ENCODE peak calls at places on chromosome 21, in nine cellular contexts. Y, E, S, K, O, Q, C, B and A are unnamed samples. For H3K4me1 and H3K9me3, the result is how much of the 10 kb centered on the place peaks cover.

GRCh38 chr21:34991366-34991967 is 57.6 kb downstream of the RUNX1 start:
- DNase-seq in B (no peak), O (no peak), Q (no peak), Y (no peak), C (no peak), E (no peak), K (no peak), S (no peak), A (no peak)

GRCh38 chr21:29378814-29379213 is 80.1 kb downstream of the BACH1 start:
- DNase-seq in E (no peak), B (no peak), K (no peak), S (peak), O (peak), Q (no peak), C (peak), Y (no peak), A (no peak)

GRCh38 chr21:16330340-16331319 is 600.8 kb downstream of the USP25 start:
- DNase-seq in B (no peak), Y (no peak), K (no peak), Q (no peak), O (no peak), E (peak), S (peak), C (no peak), A (no peak)

GRCh38 chr21:18603246-18603645 is 199.7 kb upstream of the TMPRSS15 start:
- DNase-seq in B (no peak), S (no peak), Y (no peak), O (no peak), C (no peak), Q (no peak), E (no peak), K (no peak), A (no peak)

GRCh38 chr21:34807146-34807880 is 138.5 kb downstream of the CLIC6 start:
- DNase-seq in Y (no peak), B (no peak), K (no peak), C (no peak), S (no peak), Q (no peak), O (peak), E (no peak), A (no peak)

GRCh38 chr21:44345495-44345894 is 6.3 kb upstream of the CFAP410 start:
- DNase-seq in K (no peak), O (no peak), Q (no peak), Y (no peak), S (no peak), B (no peak), C (no peak), E (no peak), A (no peak)

GRCh38 chr21:36073181-36073580 is 3.4 kb downstream of the CBR1 start:
- DNase-seq in B (no peak), E (no peak), K (no peak), Q (no peak), C (peak), Y (no peak), S (no peak), O (no peak), A (no peak)

GRCh38 chr21:17387030-17387617 is 125.7 kb upstream of the CXADR start:
- DNase-seq in S (peak), Q (no peak), K (peak), Y (no peak), C (peak), E (peak), O (peak), B (no peak), A (no peak)

GRCh38 chr21:21921410-21922232 is 923.4 kb downstream of the NCAM2 start:
- DNase-seq in Y (no peak), E (no peak), O (no peak), S (peak), Q (no peak), B (no peak), C (no peak), K (no peak), A (no peak)

GRCh38 chr21:29155118-29155932 is 24.9 kb downstream of the MAP3K7CL start:
- DNase-seq in S (no peak), Q (peak), K (peak), O (peak), E (no peak), B (peak), C (no peak), Y (no peak), A (peak)

GRCh38 chr21:25938673-25939395 is 204.1 kb downstream of the GABPA start:
- DNase-seq in S (peak), Q (no peak), B (no peak), O (no peak), K (no peak), Y (no peak), E (no peak), C (peak), A (no peak)

GRCh38 chr21:39281207-39281606 is 32.2 kb downstream of the BRWD1 start:
- DNase-seq in K (no peak), O (no peak), Y (no peak), S (no peak), C (no peak), B (no peak), E (no peak), Q (no peak), A (no peak)

GRCh38 chr21:34544032-34544496 is 32.1 kb upstream of the KCNE1 start:
- DNase-seq in E (no peak), Y (peak), K (no peak), S (peak), O (peak), B (peak), C (peak), Q (no peak), A (peak)

GRCh38 chr21:26127918-26128317 is 42.7 kb downstream of the APP start:
- DNase-seq in C (no peak), O (no peak), S (no peak), Q (no peak), K (no peak), E (no peak), B (no peak), Y (no peak), A (no peak)

GRCh38 chr21:26443291-26443690 is 129.8 kb downstream of the CYYR1 start:
- DNase-seq in B (no peak), Y (no peak), Q (no peak), E (no peak), O (no peak), C (no peak), K (no peak), S (no peak), A (no peak)

GRCh38 chr21:41168391-41169257 is 664 bp downstream of the BACE2 start:
- DNase-seq in K (peak), C (peak), E (peak), B (peak), Q (peak), O (peak), S (no peak), Y (peak), A (peak)
- H3K4me1 ChIP-seq in K (under half), C (half or more), E (under half), B (under half), Q (under half), O (under half), S (under half), Y (under half), A (half or more)

DNA sequence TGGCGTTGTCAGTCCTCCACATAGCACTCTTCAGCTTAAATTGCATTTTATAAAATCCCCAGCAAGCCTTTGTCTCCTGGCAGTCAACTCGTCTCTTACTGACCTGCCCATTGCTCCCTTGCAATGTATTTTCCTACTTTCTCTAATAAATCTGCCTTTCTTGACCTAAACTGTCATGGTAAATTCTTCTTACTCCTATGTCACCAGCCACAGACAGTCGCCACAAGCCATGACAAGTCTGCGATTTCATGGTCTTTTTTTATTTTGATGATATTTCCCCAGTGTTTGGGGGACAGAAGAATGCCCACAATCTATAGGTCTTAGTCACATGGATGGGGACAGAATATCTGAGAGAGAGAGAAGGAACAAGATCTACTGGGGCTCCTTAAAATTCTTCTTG is 8.4 kb downstream of the IFNAR2 start:
- DNase-seq in E (no peak), Q (no peak), S (no peak), Y (no peak), B (no peak), C (no peak), O (no peak), K (no peak), A (no peak)
- H3K9me3 ChIP-seq in E (under half), Q (under half), S (under half), Y (under half), B (under half), C (under half), O (under half), K (under half), A (under half)

GRCh38 chr21:41754481-41754891 is 12.4 kb downstream of the RIPK4 start:
- DNase-seq in C (no peak), Q (no peak), K (no peak), E (no peak), B (peak), O (peak), S (no peak), Y (peak), A (no peak)

GRCh38 chr21:41755258-41755933 is 11.5 kb downstream of the RIPK4 start:
- DNase-seq in K (no peak), Y (peak), O (no peak), S (no peak), B (peak), C (no peak), Q (no peak), E (no peak), A (no peak)

GRCh38 chr21:41752231-41752681 is 14.6 kb downstream of the RIPK4 start:
- DNase-seq in O (no peak), K (no peak), B (peak), Y (peak), C (no peak), E (no peak), S (no peak), Q (no peak), A (no peak)

GRCh38 chr21:41751621-41752020 is 15.2 kb downstream of the RIPK4 start:
- DNase-seq in Y (peak), C (peak), K (no peak), S (no peak), B (peak), O (no peak), Q (no peak), E (no peak), A (peak)

DNA sequence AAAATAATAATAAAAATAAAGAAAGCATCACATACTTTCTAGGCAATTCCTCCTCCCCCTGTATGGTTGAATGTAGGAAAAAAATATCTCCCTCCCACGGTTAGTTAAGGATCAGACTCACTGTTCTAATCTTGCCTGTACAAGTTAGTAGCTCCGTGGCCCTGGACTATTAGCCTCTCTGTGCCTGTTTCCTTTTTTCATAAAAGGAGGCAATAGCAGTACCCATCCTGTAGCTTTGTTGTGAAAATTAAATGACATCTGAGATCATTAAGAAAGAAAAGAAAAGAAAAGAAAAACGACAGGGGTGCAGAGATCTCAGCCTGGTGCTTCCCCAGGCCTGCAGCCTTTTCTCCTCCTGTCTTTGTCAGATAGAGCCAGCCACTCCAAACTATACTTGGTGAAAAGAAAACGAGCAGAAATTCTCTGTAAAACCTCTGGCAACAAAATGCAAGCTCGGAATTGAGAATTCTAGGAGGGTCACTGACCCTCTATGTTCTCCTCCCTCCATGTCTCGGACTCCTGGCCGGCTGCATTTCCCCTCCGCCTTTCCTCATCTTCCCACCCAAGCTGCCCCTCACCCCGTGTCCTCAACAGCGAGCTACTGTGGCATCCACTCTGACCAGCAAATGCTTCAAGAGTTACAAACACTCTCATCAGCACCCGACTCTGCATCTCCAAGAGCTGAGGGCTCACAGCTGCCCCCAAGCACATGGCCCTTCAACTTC is 13.7 kb downstream of the RIPK4 start:
- DNase-seq in S (no peak), B (peak), E (no peak), O (no peak), K (no peak), Q (no peak), C (no peak), Y (peak), A (no peak)
- H3K4me3 ChIP-seq in S (no peak), B (no peak), E (no peak), O (no peak), K (no peak), Q (no peak), C (no peak), Y (no peak), A (no peak)

GRCh38 chr21:41500354-41500753 is 7.6 kb downstream of the TMPRSS2 start:
- DNase-seq in S (no peak), Q (no peak), K (no peak), E (no peak), C (no peak), Y (no peak), O (no peak), B (no peak), A (no peak)
- H3K4me1 ChIP-seq in S (under half), Q (under half), K (under half), E (under half), C (under half), Y (half or more), O (under half), B (under half), A (under half)

DNA sequence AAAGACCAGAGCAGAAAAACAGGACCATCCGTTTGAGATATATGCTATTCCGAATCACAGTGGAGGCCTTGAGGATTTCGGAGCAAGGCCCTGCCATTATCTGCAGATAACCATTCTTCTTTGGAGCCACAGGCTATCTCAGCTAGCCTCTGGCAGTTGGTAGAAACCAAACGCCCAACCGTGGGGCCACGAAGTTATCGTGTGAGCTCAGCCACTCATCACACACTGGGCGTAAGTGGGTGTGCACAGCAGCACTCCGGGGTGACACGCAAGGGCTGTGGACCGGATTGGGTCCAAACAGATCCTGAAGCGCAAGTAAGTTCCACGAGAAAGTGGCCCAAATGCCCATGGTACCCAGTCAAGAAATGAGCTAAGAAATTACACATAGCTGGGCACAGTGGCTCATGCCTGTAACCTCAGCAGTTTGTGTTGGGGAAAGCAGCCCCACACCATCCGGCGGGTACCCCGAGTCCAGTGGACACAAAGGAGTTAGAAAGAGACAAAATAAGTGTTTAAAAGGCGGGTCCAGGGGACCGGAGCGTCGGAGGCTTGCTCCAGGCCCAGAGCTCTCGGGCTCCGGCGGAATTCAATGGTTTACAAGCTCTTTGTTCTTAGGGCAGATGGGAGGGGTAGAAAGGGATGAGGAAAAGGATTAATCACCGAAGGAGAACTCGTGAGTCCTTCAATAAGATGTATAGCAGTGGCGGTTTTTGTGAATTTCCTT is 130.6 kb downstream of the LIPI start:
- DNase-seq in K (no peak), B (no peak), S (no peak), C (no peak), E (peak), Q (no peak), Y (no peak), O (peak), A (no peak)
- H3K9me3 ChIP-seq in K (under half), B (under half), S (under half), C (under half), E (under half), Q (under half), Y (under half), O (under half), A (under half)

DNA sequence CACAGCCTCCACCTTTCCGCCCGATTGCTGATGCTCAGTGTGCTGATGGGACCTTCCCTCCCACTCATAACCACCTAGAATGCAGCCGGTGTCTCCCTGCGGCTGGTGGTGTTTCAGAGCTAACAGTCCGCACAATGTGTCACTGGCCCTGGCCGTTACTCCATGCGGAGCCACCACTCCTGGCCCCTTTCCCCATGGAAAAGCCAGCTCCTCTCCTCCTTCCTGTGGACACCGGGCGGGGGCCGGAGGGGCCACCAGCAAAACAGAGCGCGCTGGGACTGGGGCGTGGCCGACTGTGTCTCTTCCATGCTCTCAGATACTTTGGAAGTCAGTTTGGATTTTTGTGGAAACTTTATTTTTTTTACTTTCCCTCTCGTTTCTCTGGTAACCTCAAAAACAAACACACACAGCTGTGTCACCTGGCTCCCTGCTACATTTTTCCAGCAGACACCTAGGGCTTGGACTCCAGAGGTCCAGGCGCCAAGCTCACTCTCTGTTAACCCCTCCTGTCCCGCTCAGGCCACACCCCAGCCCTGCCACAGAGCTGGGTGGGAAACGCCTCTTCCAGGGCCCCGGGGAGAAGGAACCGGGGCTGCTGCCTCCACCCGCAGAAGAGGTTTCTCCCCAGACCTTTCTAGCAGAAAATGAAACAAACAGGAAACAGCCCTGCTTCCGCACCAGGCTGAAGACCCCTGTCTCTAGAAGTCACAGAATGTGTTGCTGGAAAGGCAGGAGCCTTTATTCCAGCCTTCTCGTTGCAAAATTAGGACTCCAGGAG is 32.5 kb upstream of the COL6A2 start:
- DNase-seq in E (no peak), B (no peak), K (peak), O (peak), Q (peak), Y (no peak), C (no peak), S (no peak), A (peak)
- H3K4me3 ChIP-seq in E (no peak), B (no peak), K (no peak), O (no peak), Q (peak), Y (peak), C (no peak), S (no peak), A (peak)

GRCh38 chr21:45539046-45539795 is 3.0 kb downstream of the SLC19A1 start:
- DNase-seq in Q (peak), O (peak), E (no peak), B (peak), K (peak), S (peak), C (peak), Y (peak), A (peak)

GRCh38 chr21:45536301-45537081 is 5.7 kb downstream of the SLC19A1 start:
- DNase-seq in E (no peak), O (peak), S (peak), B (peak), C (peak), Q (peak), K (peak), Y (peak), A (peak)

GRCh38 chr21:45537111-45537745 is 5.0 kb downstream of the SLC19A1 start:
- DNase-seq in S (peak), Q (peak), K (peak), O (peak), B (peak), C (peak), Y (peak), E (no peak), A (peak)

GRCh38 chr21:45538381-45539045 is 3.7 kb downstream of the SLC19A1 start:
- DNase-seq in Y (peak), K (peak), B (peak), S (peak), E (no peak), Q (peak), C (peak), O (peak), A (peak)

GRCh38 chr21:45537746-45538291 is 4.4 kb downstream of the SLC19A1 start:
- DNase-seq in K (no peak), E (no peak), O (peak), C (peak), S (no peak), Q (peak), B (peak), Y (no peak), A (peak)
- H3K4me1 ChIP-seq in K (under half), E (under half), O (under half), C (half or more), S (under half), Q (under half), B (under half), Y (under half), A (under half)